ENCODE peak calls at places on chromosomes 1 and 21, in nine cellular contexts. G, J, T, E, C, U, K, Y and Q are unnamed samples.

GRCh38 chr1:43414634-43415223 is 25.0 kb downstream of the SZT2 start:
- DNase-seq in J (peak; percentile 54), K (no peak), U (peak; percentile 69), G (peak; percentile 78), Y (peak; percentile 65), T (peak; percentile 41), C (peak; percentile 72), E (peak; percentile 92), Q (peak; percentile 40)

GRCh38 chr21:36330904-36331303 is 10.9 kb downstream of the MORC3 start:
- DNase-seq in K (no peak), T (peak; percentile 42), Y (peak; percentile 32), U (peak; percentile 62), J (peak; percentile 54), E (peak; percentile 66), G (peak; percentile 73), C (peak; percentile 61), Q (peak; percentile 46)

GRCh38 chr21:35179990-35180557 is 131.0 kb upstream of the RUNX1 start:
- DNase-seq in C (no peak), G (no peak), J (no peak), E (no peak), Y (no peak), T (peak; percentile 96), U (no peak), K (no peak), Q (no peak)

GRCh38 chr1:4010811-4011605 is 110.9 kb upstream of the C1orf174 start:
- DNase-seq in E (peak; percentile 43), J (no peak), T (no peak), U (no peak), K (peak; percentile 47), Y (no peak), C (no peak), G (no peak), Q (no peak)

GRCh38 chr21:30434033-30434631 is 4.1 kb downstream of the KRTAP13-4 start:
- DNase-seq in C (peak; percentile 33), G (peak; percentile 41), K (no peak), J (no peak), U (peak; percentile 2), Y (peak; percentile 4), E (peak; percentile 88), T (peak; percentile 0), Q (no peak)

GRCh38 chr1:245800901-245801605 is 646.3 kb downstream of the KIF26B start:
- DNase-seq in K (no peak), Y (no peak), E (no peak), U (no peak), T (peak; percentile 54), C (no peak), J (no peak), G (no peak), Q (no peak)

GRCh38 chr1:61992257-61992656 is 202.4 kb upstream of the L1TD1 start:
- DNase-seq in K (no peak), C (no peak), G (no peak), T (no peak), J (no peak), U (no peak), Y (no peak), E (no peak), Q (no peak)

GRCh38 chr21:15206514-15206913 is 141.7 kb upstream of the NRIP1 start:
- DNase-seq in E (no peak), T (no peak), K (no peak), C (no peak), J (no peak), G (no peak), U (no peak), Y (no peak), Q (no peak)

GRCh38 chr1:247210062-247210385 is 38.2 kb upstream of the ZNF124 start:
- DNase-seq in C (no peak), E (no peak), Y (no peak), U (no peak), K (no peak), G (no peak), J (no peak), T (peak; percentile 35), Q (no peak)
- H3K4me1 ChIP-seq in C (no peaks in the 10 kb centered on the region), E (peaks cover 4% of the 10 kb centered on the region), Y (peaks cover 9% of the 10 kb centered on the region), U (peaks cover 34% of the 10 kb centered on the region), K (no peaks in the 10 kb centered on the region), G (peaks cover 20% of the 10 kb centered on the region), J (peaks cover 3% of the 10 kb centered on the region), T (no peaks in the 10 kb centered on the region), Q (no peaks in the 10 kb centered on the region)

GRCh38 chr21:34073749-34074282 is 438 bp downstream of the MRPS6 start:
- DNase-seq in C (peak; percentile 76), T (no peak), K (peak; percentile 91), J (peak; percentile 73), U (no peak), E (peak; percentile 55), Y (no peak), G (peak; percentile 56), Q (peak; percentile 68)

GRCh38 chr21:34076835-34077234 is 3.5 kb downstream of the MRPS6 start:
- DNase-seq in J (no peak), K (no peak), E (no peak), C (no peak), T (no peak), Y (no peak), G (no peak), U (no peak), Q (no peak)

GRCh38 chr21:34074283-34075098 is 1.1 kb downstream of the MRPS6 start:
- DNase-seq in G (peak; percentile 35), E (peak; percentile 75), C (peak; percentile 20), T (no peak), Y (no peak), K (no peak), J (peak; percentile 38), U (peak; percentile 12), Q (no peak)

GRCh38 chr21:34075760-34076159 is 2.4 kb downstream of the MRPS6 start:
- DNase-seq in J (no peak), U (no peak), E (no peak), K (no peak), Y (no peak), C (no peak), T (no peak), G (no peak), Q (no peak)

DNA sequence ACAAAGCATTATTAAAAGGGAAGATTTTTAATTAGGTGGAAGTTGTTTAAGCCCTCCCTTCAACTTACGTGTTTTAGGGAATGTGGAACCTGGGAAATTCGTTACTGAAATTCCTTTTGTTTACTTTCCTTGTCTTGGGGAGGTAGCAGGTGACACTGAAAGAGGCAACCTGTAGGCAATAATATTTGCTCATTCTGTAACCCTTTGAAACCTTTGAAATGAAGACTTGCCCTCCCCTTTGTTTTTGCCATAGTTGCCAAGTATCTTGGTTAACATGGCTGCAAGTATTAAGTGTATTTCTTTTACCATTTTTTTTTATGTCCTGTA is 1.7 kb downstream of the MRPS6 start:
- DNase-seq in J (no peak), Y (no peak), T (no peak), U (no peak), E (no peak), K (no peak), C (no peak), G (no peak), Q (no peak)
- H3K4me1 ChIP-seq in J (peaks cover 16% of the 10 kb centered on the region), Y (peaks cover 33% of the 10 kb centered on the region), T (no peaks in the 10 kb centered on the region), U (peaks cover 58% of the 10 kb centered on the region), E (peaks cover 4% of the 10 kb centered on the region), K (peaks cover 7% of the 10 kb centered on the region), C (peaks cover 39% of the 10 kb centered on the region), G (peaks cover 34% of the 10 kb centered on the region), Q (no peaks in the 10 kb centered on the region)

DNA sequence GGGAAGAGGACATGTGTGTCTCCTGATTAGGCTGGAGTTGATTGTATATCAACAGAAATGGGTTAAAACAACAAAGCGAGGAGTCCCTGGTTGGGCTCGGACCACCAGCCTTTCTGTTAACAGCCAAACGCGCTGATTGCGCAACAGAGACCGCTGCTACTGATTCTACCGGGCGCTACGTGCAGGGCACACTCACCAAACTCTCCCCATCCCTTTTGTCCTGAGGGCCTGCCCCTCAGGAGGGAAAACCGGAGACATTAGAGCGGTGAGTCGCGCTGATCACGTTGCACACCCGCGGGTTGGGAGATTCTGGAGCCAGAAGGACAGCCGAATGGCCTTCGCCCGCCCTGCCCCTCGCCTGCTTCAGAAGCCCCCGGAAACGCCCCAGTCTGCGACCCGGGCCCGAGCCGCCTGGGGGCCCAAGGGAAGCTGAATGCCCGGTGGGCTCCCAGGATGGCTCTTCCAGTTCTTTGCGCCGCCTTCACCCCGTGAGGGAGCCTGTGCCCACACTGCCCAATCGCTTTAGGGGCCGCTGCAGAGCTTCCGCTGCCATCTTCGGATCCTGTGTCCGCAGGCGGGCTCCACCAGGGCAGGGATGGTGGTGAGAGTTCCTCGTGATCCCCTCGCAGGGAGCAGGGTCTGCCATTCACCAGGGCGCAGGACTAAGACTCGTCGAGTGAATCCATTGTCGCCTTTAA is 165.4 kb upstream of the NBPF11 start:
- DNase-seq in E (no peak), T (no peak), Y (no peak), J (no peak), G (no peak), U (no peak), K (peak; percentile 67), C (no peak), Q (no peak)
- H3K4me1 ChIP-seq in E (no peaks in the 10 kb centered on the region), T (no peaks in the 10 kb centered on the region), Y (no peaks in the 10 kb centered on the region), J (no peaks in the 10 kb centered on the region), G (peaks cover 10% of the 10 kb centered on the region), U (peaks cover 12% of the 10 kb centered on the region), K (no peaks in the 10 kb centered on the region), C (no peaks in the 10 kb centered on the region), Q (no peaks in the 10 kb centered on the region)

DNA sequence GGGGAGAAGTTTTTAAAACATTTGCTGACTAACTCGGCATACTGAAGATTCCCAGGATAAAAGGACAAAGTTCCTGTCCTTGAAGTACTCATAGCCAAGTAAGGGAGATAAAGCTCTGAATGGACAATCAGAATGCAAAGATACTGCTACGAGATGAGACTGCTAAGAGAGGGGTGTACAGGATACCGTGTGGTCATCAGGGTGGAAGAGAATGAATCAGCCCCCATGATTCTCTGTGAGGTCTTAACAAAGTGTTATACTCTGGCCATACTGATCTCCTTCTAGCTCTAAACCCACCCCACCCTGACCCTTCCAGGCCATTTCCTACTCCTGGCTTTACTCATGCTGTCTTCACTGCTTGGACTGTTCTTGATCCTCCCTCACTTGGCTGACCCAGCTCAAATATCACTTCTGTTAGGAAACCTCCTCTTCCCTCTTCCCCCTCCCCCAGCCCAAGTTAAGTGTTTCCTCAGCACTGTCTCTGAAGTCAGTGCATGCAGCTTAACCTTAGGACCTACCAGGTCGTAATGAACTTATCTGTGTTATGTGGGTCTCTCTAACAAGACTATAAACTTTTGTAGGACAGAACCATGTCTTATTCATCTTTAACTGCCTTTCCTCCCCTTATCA is 15.8 kb upstream of the MAGOH start:
- DNase-seq in G (no peak), U (no peak), K (no peak), Y (no peak), J (no peak), T (peak; percentile 46), E (no peak), C (no peak), Q (no peak)
- H3K4me1 ChIP-seq in G (peaks cover 25% of the 10 kb centered on the region), U (no peaks in the 10 kb centered on the region), K (no peaks in the 10 kb centered on the region), Y (no peaks in the 10 kb centered on the region), J (no peaks in the 10 kb centered on the region), T (no peaks in the 10 kb centered on the region), E (no peaks in the 10 kb centered on the region), C (no peaks in the 10 kb centered on the region), Q (no peaks in the 10 kb centered on the region)